ENCODE peak calls at places on chromosomes 1 and 21, in four cellular contexts. One of them, this sample, is unnamed.
A peak's percentile ranks its signal among the peaks of the same experiment; 100 is the strongest.

GRCh38 chr1:105838071-105838470 is 1218.4 kb upstream of the PRMT6 start:
- DNase-seq in A172: no peak
- DNase-seq in A549: no peak
- DNase-seq in AG10803: no peak
- DNase-seq in this sample: no peak

GRCh38 chr1:174789399-174789798 is 210.3 kb upstream of the CACYBP start:
- DNase-seq in A172: peak; percentile 74
- DNase-seq in AG10803: peak; percentile 90
- DNase-seq in A549: no peak
- DNase-seq in this sample: no peak

GRCh38 chr1:93565496-93566221 is 116.0 kb downstream of the BCAR3 start:
- DNase-seq in AG10803: peak; percentile 82
- DNase-seq in A549: no peak
- DNase-seq in A172: no peak
- DNase-seq in this sample: no peak

GRCh38 chr1:8078176-8078671 is 52.1 kb upstream of the ERRFI1 start:
- DNase-seq in A172: peak; percentile 78
- DNase-seq in AG10803: peak; percentile 83
- DNase-seq in A549: no peak
- DNase-seq in this sample: peak; percentile 84

GRCh38 chr1:31811605-31812004 is 4.2 kb downstream of the SPOCD1 start:
- DNase-seq in A549: no peak
- DNase-seq in A172: no peak
- DNase-seq in AG10803: peak; percentile 74
- DNase-seq in this sample: no peak

GRCh38 chr1:159938221-159938852 is 7.1 kb downstream of the IGSF9 start:
- DNase-seq in A172: no peak
- DNase-seq in A549: no peak
- DNase-seq in AG10803: no peak
- DNase-seq in this sample: no peak

GRCh38 chr1:33586111-33586510 is 113.7 kb downstream of the ZSCAN20 start:
- DNase-seq in A172: peak; percentile 34
- DNase-seq in AG10803: peak; percentile 28
- DNase-seq in A549: no peak
- DNase-seq in this sample: peak; percentile 13

GRCh38 chr21:42799516-42799915 is 79.8 kb downstream of the WDR4 start:
- DNase-seq in A549: no peak
- DNase-seq in AG10803: no peak
- DNase-seq in A172: peak; percentile 40
- DNase-seq in this sample: no peak

GRCh38 chr21:45992311-45993209 is 11.0 kb downstream of the COL6A1 start:
- DNase-seq in A549: no peak
- DNase-seq in AG10803: peak; percentile 67
- DNase-seq in A172: no peak
- DNase-seq in this sample: no peak

GRCh38 chr1:230127105-230128054 is 60.3 kb downstream of the GALNT2 start:
- DNase-seq in A172: peak; percentile 57
- DNase-seq in AG10803: no peak
- DNase-seq in A549: no peak
- DNase-seq in this sample: no peak

GRCh38 chr1:67874501-67875111 is 41.3 kb upstream of the GNG12 start:
- DNase-seq in A549: no peak
- DNase-seq in A172: no peak
- DNase-seq in AG10803: no peak
- DNase-seq in this sample: no peak

GRCh38 chr1:147821883-147822282 is 61.5 kb upstream of the GJA5 start:
- DNase-seq in A172: no peak
- DNase-seq in A549: no peak
- DNase-seq in AG10803: peak; percentile 68
- DNase-seq in this sample: no peak

GRCh38 chr1:25565188-25565591 is 21.8 kb downstream of the LDLRAP1 start:
- DNase-seq in A549: no peak
- DNase-seq in A172: no peak
- DNase-seq in AG10803: no peak
- DNase-seq in this sample: no peak

GRCh38 chr1:16204634-16205332 is 7.7 kb downstream of the ARHGEF19 start:
- DNase-seq in AG10803: no peak
- DNase-seq in A549: peak; percentile 18
- DNase-seq in A172: no peak
- DNase-seq in this sample: no peak

GRCh38 chr1:119742677-119743076 is 26.0 kb downstream of the HMGCS2 start:
- DNase-seq in A172: no peak
- DNase-seq in AG10803: no peak
- DNase-seq in A549: no peak
- DNase-seq in this sample: no peak

GRCh38 chr1:3746389-3746783 is 5.9 kb upstream of the CCDC27 start:
- DNase-seq in A172: no peak
- DNase-seq in AG10803: no peak
- DNase-seq in A549: no peak
- DNase-seq in this sample: no peak

GRCh38 chr1:22289251-22289995 is 146.5 kb upstream of the WNT4 start:
- DNase-seq in A172: no peak
- DNase-seq in AG10803: no peak
- DNase-seq in A549: no peak
- DNase-seq in this sample: no peak

GRCh38 chr1:31216016-31216415 is 23.7 kb downstream of the NKAIN1 start:
- DNase-seq in AG10803: peak; percentile 22
- DNase-seq in A172: no peak
- DNase-seq in A549: no peak
- DNase-seq in this sample: no peak

GRCh38 chr1:95388041-95388440 is 154.0 kb downstream of the RWDD3 start:
- DNase-seq in A172: no peak
- DNase-seq in AG10803: no peak
- DNase-seq in A549: no peak
- DNase-seq in this sample: no peak

GRCh38 chr21:39033878-39034589 is 149.2 kb downstream of the PSMG1 start:
- DNase-seq in A549: no peak
- DNase-seq in A172: no peak
- DNase-seq in AG10803: no peak
- DNase-seq in this sample: no peak

GRCh38 chr1:60903591-60903990 is 178.8 kb upstream of the NFIA start:
- DNase-seq in AG10803: peak; percentile 69
- DNase-seq in A172: no peak
- DNase-seq in A549: no peak
- DNase-seq in this sample: no peak

GRCh38 chr1:198165927-198166647 is 9.3 kb downstream of the NEK7 start:
- DNase-seq in A172: no peak
- DNase-seq in AG10803: no peak
- DNase-seq in A549: no peak
- DNase-seq in this sample: no peak

GRCh38 chr1:33007190-33008050 is 29.3 kb downstream of the AK2 start:
- DNase-seq in A549: peak; percentile 84
- DNase-seq in AG10803: peak; percentile 88
- DNase-seq in A172: peak; percentile 79
- DNase-seq in this sample: peak; percentile 57

GRCh38 chr1:56132520-56132919 is 446.8 kb downstream of the PLPP3 start:
- DNase-seq in A172: no peak
- DNase-seq in A549: no peak
- DNase-seq in AG10803: no peak
- DNase-seq in this sample: no peak

GRCh38 chr1:177471244-177471643 is 300.5 kb downstream of the BRINP2 start:
- DNase-seq in A172: no peak
- DNase-seq in A549: no peak
- DNase-seq in AG10803: peak; percentile 44
- DNase-seq in this sample: no peak

GRCh38 chr1:18069903-18070302 is 37.7 kb upstream of the IGSF21 start:
- DNase-seq in AG10803: no peak
- DNase-seq in A172: no peak
- DNase-seq in A549: no peak
- DNase-seq in this sample: no peak

GRCh38 chr1:15687446-15687845 is 3.3 kb downstream of the PLEKHM2 start:
- DNase-seq in A549: no peak
- DNase-seq in AG10803: no peak
- DNase-seq in A172: no peak
- DNase-seq in this sample: no peak

GRCh38 chr1:55052221-55053142 is 13.1 kb downstream of the PCSK9 start:
- DNase-seq in A172: no peak
- DNase-seq in AG10803: no peak
- DNase-seq in A549: no peak
- DNase-seq in this sample: no peak

GRCh38 chr1:25616932-25617625 is 488 bp downstream of the MAN1C1 start:
- DNase-seq in A172: no peak
- DNase-seq in A549: no peak
- DNase-seq in AG10803: no peak
- DNase-seq in this sample: no peak

GRCh38 chr1:53599461-53599860 is 139.5 kb downstream of the GLIS1 start:
- DNase-seq in A172: no peak
- DNase-seq in AG10803: no peak
- DNase-seq in A549: no peak
- DNase-seq in this sample: no peak

GRCh38 chr1:84027368-84027767 is 28.4 kb upstream of the TTLL7 start:
- DNase-seq in A172: no peak
- DNase-seq in A549: no peak
- DNase-seq in AG10803: no peak
- DNase-seq in this sample: no peak

GRCh38 chr1:99731384-99731783 is 35.1 kb downstream of the FRRS1 start:
- DNase-seq in AG10803: peak; percentile 15
- DNase-seq in A172: no peak
- DNase-seq in A549: no peak
- DNase-seq in this sample: no peak

GRCh38 chr1:87963566-87963965 is 634.9 kb downstream of the LMO4 start:
- DNase-seq in AG10803: no peak
- DNase-seq in A172: no peak
- DNase-seq in A549: no peak
- DNase-seq in this sample: no peak

GRCh38 chr1:225146478-225146877 is 217.0 kb downstream of the DNAH14 start:
- DNase-seq in A172: no peak
- DNase-seq in AG10803: no peak
- DNase-seq in A549: no peak
- DNase-seq in this sample: no peak

GRCh38 chr1:155968670-155969069 is 9.7 kb downstream of the ARHGEF2 start:
- DNase-seq in AG10803: peak; percentile 63
- DNase-seq in A172: no peak
- DNase-seq in A549: no peak
- DNase-seq in this sample: no peak

GRCh38 chr1:164320780-164321683 is 238.0 kb upstream of the PBX1 start:
- DNase-seq in A172: no peak
- DNase-seq in A549: no peak
- DNase-seq in AG10803: peak; percentile 13
- DNase-seq in this sample: no peak

GRCh38 chr21:41477641-41478318 is 30.2 kb downstream of the TMPRSS2 start:
- DNase-seq in A172: no peak
- DNase-seq in AG10803: peak; percentile 25
- DNase-seq in A549: no peak
- DNase-seq in this sample: no peak

GRCh38 chr21:42320791-42321190 is 5.6 kb upstream of the TFF3 start:
- DNase-seq in AG10803: no peak
- DNase-seq in A172: no peak
- DNase-seq in A549: no peak
- DNase-seq in this sample: no peak

This sample was measured in HCT116.